ENCODE peak calls at places on chromosomes 4 and X, in five cellular contexts. F is upper lobe of left lung, N is heart left ventricle, I is K562, Y is HepG2. L is an unnamed sample.

GRCh38 chrX:132774312-132774711 is 184.1 kb downstream of the HS6ST2 start:
- ATAC-seq in I (no peak), F (no peak), N (no peak), Y (no peak), L (no peak)

GRCh38 chr4:42293967-42294822 is 103.1 kb upstream of the SHISA3 start:
- ATAC-seq in I (no peak), N (no peak), F (no peak), Y (no peak), L (no peak)

GRCh38 chr4:100100985-100101384 is 89.3 kb downstream of the DDIT4L start:
- ATAC-seq in I (no peak), F (no peak), N (no peak), Y (no peak), L (no peak)

GRCh38 chr4:11543710-11544109 is 115.0 kb upstream of the HS3ST1 start:
- ATAC-seq in F (peak), I (no peak), Y (no peak), N (no peak), L (peak)

GRCh38 chr4:90126805-90127204 is 389 bp upstream of the CCSER1 start:
- ATAC-seq in I (no peak), F (no peak), N (no peak), Y (no peak), L (no peak)

GRCh38 chr4:665751-666435 is 8.2 kb downstream of the ATP5ME start:
- ATAC-seq in I (peak), F (no peak), Y (peak), N (no peak), L (no peak)

GRCh38 chr4:72895408-72895807 is 174.1 kb downstream of the COX18 start:
- ATAC-seq in N (no peak), Y (no peak), F (no peak), I (no peak), L (no peak)

GRCh38 chr4:168498259-168498658 is 1.4 kb downstream of the PALLD start:
- ATAC-seq in Y (no peak), N (peak), I (no peak), F (peak), L (no peak)

GRCh38 chr4:39166177-39166576 is 16.2 kb upstream of the WDR19 start:
- ATAC-seq in Y (no peak), I (no peak), F (no peak), N (no peak), L (no peak)

GRCh38 chrX:25202827-25203226 is 187.1 kb upstream of the ARX start:
- ATAC-seq in I (no peak), F (no peak), N (no peak), Y (no peak), L (no peak)

GRCh38 chr4:147996840-147997239 is 265.0 kb downstream of the ARHGAP10 start:
- ATAC-seq in I (no peak), Y (no peak), F (no peak), N (peak), L (peak)

GRCh38 chrX:150227321-150227860 is 135.7 kb upstream of the MAMLD1 start:
- ATAC-seq in I (no peak), Y (no peak), F (no peak), N (no peak), L (no peak)

GRCh38 chr4:185115827-185116232 is 27.2 kb upstream of the SLC25A4 start:
- ATAC-seq in F (peak), I (peak), N (peak), Y (peak), L (peak)

GRCh38 chr4:145452447-145453162 is 29.0 kb upstream of the SMAD1 start:
- ATAC-seq in Y (peak), F (no peak), I (no peak), N (no peak), L (no peak)

GRCh38 chr4:87497586-87497985 is 31.6 kb downstream of the SPARCL1 start:
- ATAC-seq in F (peak), Y (no peak), N (no peak), I (no peak), L (no peak)

GRCh38 chr4:143390764-143391163 is 54.1 kb downstream of the GAB1 start:
- ATAC-seq in Y (peak), F (no peak), I (peak), N (peak), L (no peak)

GRCh38 chrX:40663078-40663740 is 15.8 kb upstream of the CXorf38 start:
- ATAC-seq in Y (no peak), F (no peak), N (no peak), I (no peak), L (no peak)

GRCh38 chrX:78838709-78839108 is 91.2 kb downstream of the LPAR4 start:
- ATAC-seq in F (no peak), Y (no peak), N (no peak), I (no peak), L (no peak)

GRCh38 chrX:2584659-2585470 is 84.1 kb upstream of the DHRSX start:
- ATAC-seq in F (no peak), I (no peak), N (no peak), Y (peak), L (no peak)

GRCh38 chr4:23888421-23889319 is 1.2 kb downstream of the PPARGC1A start:
- ATAC-seq in N (peak), I (no peak), F (peak), Y (peak), L (peak)

GRCh38 chr4:6918345-6918744 is 8.7 kb downstream of the TBC1D14 start:
- ATAC-seq in Y (no peak), I (no peak), F (peak), N (no peak), L (peak)

GRCh38 chrX:72060196-72060974 is 71.3 kb downstream of the RTL5 start:
- ATAC-seq in Y (no peak), F (no peak), I (no peak), N (no peak), L (peak)

GRCh38 chr4:91114386-91114785 is 987.2 kb downstream of the CCSER1 start:
- ATAC-seq in Y (no peak), N (no peak), F (no peak), I (no peak), L (no peak)

GRCh38 chr4:148004228-148004813 is 272.4 kb downstream of the ARHGAP10 start:
- ATAC-seq in Y (no peak), I (no peak), F (peak), N (peak), L (no peak)

GRCh38 chrX:11190745-11191510 is 79.8 kb downstream of the HCCS start:
- ATAC-seq in F (no peak), N (no peak), Y (no peak), I (no peak), L (no peak)

GRCh38 chrX:153446636-153446936 is 730 bp upstream of the TREX2 start:
- ATAC-seq in I (peak), F (no peak), Y (no peak), N (no peak), L (no peak)

GRCh38 chrX:103831342-103831802 is 685 bp downstream of the RAB9B start:
- ATAC-seq in F (no peak), I (no peak), Y (no peak), N (no peak), L (peak)

GRCh38 chr4:107408968-107409367 is 311.1 kb downstream of the PAPSS1 start:
- ATAC-seq in Y (no peak), N (no peak), F (no peak), I (no peak), L (no peak)

GRCh38 chrX:135914404-135914803 is 20.9 kb downstream of the SAGE1 start:
- ATAC-seq in N (no peak), I (peak), F (no peak), Y (no peak), L (no peak)

GRCh38 chr4:172843273-172843672 is 325.3 kb upstream of the GALNT7 start:
- ATAC-seq in N (no peak), F (no peak), I (no peak), Y (no peak), L (no peak)

GRCh38 chr4:37953620-37954325 is 6.4 kb upstream of the PTTG2 start:
- ATAC-seq in I (peak), Y (no peak), N (no peak), F (no peak), L (no peak)

GRCh38 chr4:140149851-140150635 is 3.9 kb downstream of the MAML3 start:
- ATAC-seq in Y (no peak), N (no peak), I (peak), F (peak), L (no peak)

GRCh38 chr4:140151700-140152014 is 2.3 kb downstream of the MAML3 start:
- ATAC-seq in I (peak), F (peak), N (peak), Y (peak), L (peak)

GRCh38 chr4:140152015-140152703 is 1.8 kb downstream of the MAML3 start:
- ATAC-seq in F (peak), Y (peak), I (peak), N (peak), L (peak)

GRCh38 chr4:140150886-140151699 is 2.9 kb downstream of the MAML3 start:
- ATAC-seq in F (peak), I (peak), N (peak), Y (peak), L (peak)

DNA sequence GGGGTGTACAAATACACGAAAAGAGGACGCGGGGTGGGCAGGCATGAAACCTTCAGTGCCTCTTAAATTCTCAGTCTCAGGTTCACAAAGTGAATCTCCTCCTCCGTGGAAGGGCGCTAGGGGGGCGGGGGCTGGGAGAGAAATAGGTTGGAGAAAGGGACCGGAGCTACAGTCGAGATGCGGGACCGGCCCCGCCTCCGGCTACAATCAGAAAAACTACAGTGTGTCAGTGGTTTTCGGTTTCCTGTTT is 3.4 kb downstream of the MAML3 start:
- ATAC-seq in Y (no peak), I (no peak), N (no peak), F (no peak), L (no peak)
- TF ChIP-seq POLR2A in Y (no peak), I (no peak), N (no peak), F (no peak), L (no peak)

DNA sequence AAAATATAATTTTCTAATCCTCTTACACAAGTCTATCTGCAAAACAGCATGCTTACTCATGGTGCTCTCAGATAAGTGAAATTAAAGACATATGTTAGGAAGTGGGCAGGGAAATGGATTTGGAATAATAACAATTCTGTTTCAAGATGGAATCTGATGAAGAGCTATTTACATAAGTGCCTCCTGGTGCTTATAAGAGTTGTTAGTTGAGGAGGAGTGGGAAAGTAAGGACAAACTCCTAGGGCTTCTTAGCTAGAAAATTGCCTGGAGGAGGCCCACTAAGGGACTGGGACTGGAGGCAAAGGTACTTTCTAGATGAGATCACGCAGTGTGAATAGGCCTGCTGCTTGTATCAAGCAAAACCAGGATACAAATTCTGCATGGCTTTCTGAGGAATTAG is 939.8 kb downstream of the GLUD2 start:
- ATAC-seq in N (no peak), Y (no peak), I (no peak), F (no peak), L (no peak)
- TF ChIP-seq POLR2A in N (no peak), Y (no peak), I (no peak), F (no peak), L (no peak)

GRCh38 chrX:10112510-10112909 is 44.3 kb upstream of the CLCN4 start:
- ATAC-seq in F (no peak), N (no peak), Y (no peak), I (no peak), L (no peak)

GRCh38 chrX:10110316-10110932 is 46.4 kb upstream of the CLCN4 start:
- ATAC-seq in F (no peak), N (no peak), I (no peak), Y (no peak), L (no peak)

GRCh38 chrX:10110984-10111363 is 45.8 kb upstream of the CLCN4 start:
- ATAC-seq in Y (no peak), I (no peak), N (peak), F (peak), L (no peak)

GRCh38 chrX:10109695-10110094 is 47.1 kb upstream of the CLCN4 start:
- ATAC-seq in I (peak), N (peak), F (no peak), Y (no peak), L (peak)

DNA sequence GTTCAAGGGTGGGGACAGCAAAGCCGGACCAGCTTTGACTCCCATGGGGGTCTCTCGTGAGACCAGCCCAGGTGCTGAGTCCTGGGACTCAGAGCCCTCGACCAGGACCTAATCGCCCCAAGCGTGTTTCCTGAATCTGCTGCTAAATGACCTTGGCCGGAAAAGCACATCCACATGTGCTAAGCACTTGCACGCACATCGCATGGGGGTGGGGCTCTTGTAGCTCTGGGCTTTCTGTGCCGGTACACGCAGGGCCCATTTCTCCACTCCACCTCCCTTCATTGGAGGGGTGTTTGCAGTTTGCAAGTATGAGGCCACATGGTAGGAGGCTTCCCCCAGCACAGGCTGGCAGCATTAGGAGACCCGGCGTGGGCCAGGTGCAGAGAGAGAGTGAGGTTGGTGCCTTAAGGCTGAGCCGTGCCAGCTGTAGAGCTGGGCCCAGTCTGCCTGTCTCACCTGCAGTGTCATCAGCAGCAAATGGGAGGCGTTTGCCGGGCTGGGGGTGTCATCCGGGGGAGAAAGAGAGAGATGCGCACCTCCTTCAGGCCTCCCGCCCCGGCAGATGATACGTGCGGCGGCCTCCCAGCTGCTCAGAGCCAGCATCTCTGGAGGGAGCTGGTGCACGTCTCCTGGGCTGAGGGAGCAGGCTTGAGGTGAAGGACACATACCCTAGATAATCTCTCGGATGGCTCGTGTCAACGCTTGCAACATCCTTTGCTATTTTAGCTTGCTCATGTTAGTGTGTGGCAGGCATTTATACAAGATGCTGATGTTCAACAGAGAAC is 45.2 kb upstream of the CLCN4 start:
- ATAC-seq in F (peak), Y (peak), N (peak), I (no peak), L (peak)
- TF ChIP-seq POLR2A in F (no peak), Y (no peak), N (no peak), I (no peak), L (no peak)

GRCh38 chr4:3436048-3436797 is 5.5 kb upstream of the HGFAC start:
- ATAC-seq in F (no peak), N (no peak), Y (no peak), I (no peak), L (no peak)

GRCh38 chr4:3437998-3438846 is 3.5 kb upstream of the HGFAC start:
- ATAC-seq in F (no peak), I (no peak), Y (no peak), N (no peak), L (no peak)

GRCh38 chr4:3435684-3435956 is 6.1 kb upstream of the HGFAC start:
- ATAC-seq in F (no peak), I (no peak), N (no peak), Y (no peak), L (no peak)

GRCh38 chr4:3437582-3437936 is 4.2 kb upstream of the HGFAC start:
- ATAC-seq in I (no peak), N (no peak), F (no peak), Y (no peak), L (no peak)

GRCh38 chr4:3436798-3437581 is 4.8 kb upstream of the HGFAC start:
- ATAC-seq in N (no peak), F (peak), Y (peak), I (no peak), L (peak)
- TF ChIP-seq POLR2A in N (no peak), F (no peak), Y (no peak), I (no peak), L (no peak)

GRCh38 chr4:70504733-70505132 is 13.6 kb upstream of the AMTN start:
- ATAC-seq in Y (no peak), N (no peak), I (no peak), F (no peak), L (no peak)

GRCh38 chr4:70508801-70509200 is 9.6 kb upstream of the AMTN start:
- ATAC-seq in F (no peak), N (no peak), Y (no peak), I (no peak), L (no peak)

DNA sequence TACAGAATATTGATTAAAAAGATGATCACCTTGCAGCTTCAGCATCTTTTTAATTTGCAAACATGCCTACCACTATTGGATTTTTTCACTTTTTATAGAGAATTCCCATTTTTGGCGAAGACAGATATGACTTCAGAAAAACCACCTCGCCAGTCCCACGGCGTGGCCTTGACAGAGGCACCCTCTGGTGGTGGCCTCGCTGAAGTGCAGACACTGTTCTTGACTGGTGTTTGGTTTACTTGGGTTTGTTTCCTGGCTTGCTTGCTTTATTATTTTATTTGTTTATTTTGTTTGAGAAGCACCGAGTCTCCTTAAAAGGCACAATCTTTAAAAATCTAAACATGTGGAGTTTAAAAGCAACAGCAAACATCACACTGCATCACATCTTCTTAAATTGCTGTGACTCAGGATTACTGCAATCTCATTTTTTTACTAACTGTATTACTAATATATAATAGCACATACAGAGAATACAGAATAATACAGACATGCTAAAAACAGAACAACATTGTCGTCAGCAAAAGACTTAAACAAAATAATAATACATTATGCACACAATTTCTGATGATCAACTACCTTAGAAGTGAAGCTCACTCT is 13.1 kb upstream of the AMTN start:
- ATAC-seq in N (no peak), Y (peak), I (peak), F (peak), L (no peak)
- TF ChIP-seq POLR2A in N (no peak), Y (no peak), I (no peak), F (no peak), L (no peak)

DNA sequence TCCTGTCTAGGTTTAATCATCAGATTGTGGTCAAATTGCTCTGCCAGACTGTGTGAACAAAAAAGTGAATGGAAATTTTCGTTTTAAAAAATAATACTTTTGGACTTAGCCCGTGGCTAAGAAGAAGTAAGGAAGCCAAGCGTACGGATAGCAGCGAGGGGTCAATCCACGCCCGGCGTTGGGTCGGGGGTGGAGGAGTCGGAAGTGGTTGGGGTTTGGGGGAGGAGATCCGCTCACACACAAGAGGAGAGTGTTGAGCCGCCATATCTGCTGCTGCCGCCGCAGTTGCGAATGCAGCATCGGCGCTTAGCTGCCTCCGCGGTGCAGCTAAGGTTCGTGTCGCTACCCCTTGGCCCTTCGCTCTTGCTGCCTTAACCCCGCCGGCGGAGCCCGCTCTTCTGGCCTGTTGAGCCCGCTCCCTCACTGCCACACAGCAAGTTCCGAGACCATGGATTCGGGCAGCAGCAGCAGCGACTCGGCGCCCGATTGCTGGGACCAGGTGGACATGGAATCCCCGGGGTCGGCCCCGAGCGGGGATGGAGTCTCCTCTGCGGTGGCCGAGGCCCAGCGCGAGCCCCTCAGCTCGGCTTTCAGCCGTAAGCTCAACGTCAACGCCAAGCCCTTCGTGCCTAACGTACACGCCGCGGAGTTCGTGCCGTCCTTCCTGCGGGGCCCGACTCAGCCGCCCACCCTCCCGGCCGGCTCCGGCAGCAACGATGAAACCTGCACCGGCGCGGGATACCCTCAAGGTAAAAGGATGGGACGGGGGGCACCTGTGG is at the start of gene GSPT2:
- ATAC-seq in N (peak), Y (no peak), F (peak), I (peak), L (peak)
- TF ChIP-seq POLR2A in N (no peak), Y (no peak), F (peak), I (peak), L (no peak)

L was measured in gastroesophageal sphincter.